ENCODE peak calls at places on chromosomes 4 and X, in four cellular contexts. O is lower lobe of right lung, K is tibial artery, R is fibroblast of pulmonary artery. J is an unnamed sample.

GRCh38 chrX:68896581-68896980 is 67.8 kb downstream of the EFNB1 start:
- DNase-seq in R (no peak), O (no peak), K (no peak), J (no peak)

GRCh38 chr4:112038861-112039260 is 106.4 kb upstream of the FAM241A start:
- DNase-seq in R (peak), O (no peak), K (no peak), J (peak)

GRCh38 chrX:21373637-21374162 is 518 bp upstream of the CNKSR2 start:
- DNase-seq in O (no peak), K (no peak), R (no peak), J (no peak)

GRCh38 chr4:56424697-56425514 is 10.5 kb downstream of the PPAT start:
- DNase-seq in O (no peak), R (peak), K (no peak), J (peak)

GRCh38 chr4:186104895-186105720 is 604 bp downstream of the FAM149A start:
- DNase-seq in R (no peak), K (no peak), O (peak), J (no peak)

GRCh38 chr4:98467627-98468072 is 190.8 kb downstream of the TSPAN5 start:
- DNase-seq in R (peak), K (peak), O (peak), J (peak)

GRCh38 chrX:20348139-20348538 is 81.4 kb upstream of the RPS6KA3 start:
- DNase-seq in K (no peak), O (no peak), R (no peak), J (no peak)

GRCh38 chr4:37628977-37629609 is 57.1 kb downstream of the RELL1 start:
- DNase-seq in R (peak), O (no peak), K (peak), J (peak)

GRCh38 chr4:186651624-186652023 is 72.0 kb downstream of the FAT1 start:
- DNase-seq in R (peak), K (peak), O (no peak), J (peak)

GRCh38 chrX:107573016-107573415 is 55.3 kb upstream of the PRPS1 start:
- DNase-seq in K (no peak), R (no peak), O (no peak), J (no peak)

GRCh38 chrX:142251665-142252064 is 46.6 kb upstream of the MAGEC2 start:
- DNase-seq in K (no peak), R (no peak), O (no peak), J (peak)

GRCh38 chr4:84031401-84031800 is 467.7 kb downstream of the NKX6-1 start:
- DNase-seq in R (no peak), O (no peak), K (no peak), J (no peak)
- H3K4me3 ChIP-seq in R (no peak), O (no peak), K (no peak), J (no peak)

GRCh38 chrX:145410622-145411021 is 163.3 kb downstream of the SPANXN1 start:
- DNase-seq in R (no peak), O (no peak), K (no peak), J (no peak)

GRCh38 chrX:145405012-145405411 is 157.7 kb downstream of the SPANXN1 start:
- DNase-seq in R (peak), O (no peak), K (no peak), J (peak)
- TF ChIP-seq CTCF in R (peak), O (peak), K (no peak), J (peak)

GRCh38 chr4:73311428-73311827 is 52.8 kb upstream of the ANKRD17 start:
- DNase-seq in R (peak), K (no peak), O (no peak), J (peak)
- H3K4me3 ChIP-seq in R (no peak), K (no peak), O (no peak), J (no peak)

GRCh38 chr4:13933163-13933562 is 305.6 kb upstream of the BOD1L1 start:
- DNase-seq in K (no peak), R (peak), O (no peak), J (no peak)
- TF ChIP-seq CTCF in K (no peak), R (peak), O (no peak), J (no peak)

DNA sequence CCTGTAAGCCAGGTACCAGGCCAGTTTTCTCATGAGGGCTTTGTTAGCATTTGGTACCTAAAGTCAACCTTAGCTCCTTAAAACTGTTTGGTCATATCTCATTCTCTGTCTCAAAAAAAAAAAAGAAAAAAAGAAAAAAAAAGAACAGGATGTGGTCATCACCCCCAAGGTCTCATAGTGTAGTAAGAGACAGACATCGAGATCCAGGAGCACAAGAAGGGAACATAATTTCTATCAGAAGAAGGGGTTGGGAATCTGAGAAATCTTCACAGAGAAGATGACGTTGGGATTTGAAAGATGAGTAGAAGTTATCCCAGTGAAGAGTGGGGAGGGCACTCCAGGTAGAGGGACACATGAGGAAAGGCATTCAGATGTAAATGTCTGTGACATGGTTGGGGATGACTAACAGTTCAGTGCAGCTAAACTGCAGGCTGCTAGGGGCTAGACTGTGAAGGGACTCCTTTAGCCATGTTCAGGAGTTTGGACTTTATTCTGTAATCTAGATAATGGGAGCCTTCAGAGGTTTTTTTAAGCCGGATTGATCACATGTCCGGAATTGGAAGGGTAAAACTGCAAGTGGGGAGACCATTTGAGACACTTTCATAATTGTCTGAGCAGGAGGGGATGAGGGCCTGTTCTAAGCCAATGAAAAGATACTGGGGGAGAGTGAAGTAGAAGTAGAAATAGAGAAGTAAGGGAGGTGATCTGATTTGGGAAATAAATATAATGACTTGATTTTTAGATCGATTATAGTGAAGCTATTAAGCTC is 26.9 kb upstream of the GJB1 start:
- DNase-seq in R (no peak), K (no peak), O (no peak), J (no peak)
- H3K4me3 ChIP-seq in R (no peak), K (no peak), O (peak), J (no peak)

DNA sequence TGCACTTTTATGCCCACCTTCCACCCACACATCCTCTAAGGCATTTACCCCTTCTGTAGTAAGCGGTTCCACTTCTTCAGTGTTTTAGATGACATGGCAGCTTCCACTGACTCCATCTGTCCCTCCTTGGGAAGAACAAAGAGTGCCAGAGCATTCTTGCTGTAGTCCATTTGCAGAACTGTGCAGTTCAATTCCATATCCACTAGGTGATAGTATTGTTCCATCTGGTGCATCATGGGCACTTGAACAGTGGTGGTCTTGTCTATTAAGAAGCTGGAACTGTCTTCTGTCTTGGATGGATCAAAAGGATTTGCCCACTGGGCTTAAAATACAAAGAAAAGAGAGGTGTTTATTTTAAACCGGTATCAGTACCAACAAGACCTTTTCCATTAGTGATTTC is 3.5 kb downstream of the SERPINA7 start:
- DNase-seq in O (no peak), K (no peak), R (peak), J (peak)
- TF ChIP-seq CTCF in O (no peak), K (no peak), R (peak), J (peak)

GRCh38 chrX:38806875-38807601 is 5.8 kb downstream of the MID1IP1 start:
- DNase-seq in R (no peak), K (no peak), O (no peak), J (no peak)
- H3K4me3 ChIP-seq in R (peak), K (no peak), O (peak), J (no peak)

DNA sequence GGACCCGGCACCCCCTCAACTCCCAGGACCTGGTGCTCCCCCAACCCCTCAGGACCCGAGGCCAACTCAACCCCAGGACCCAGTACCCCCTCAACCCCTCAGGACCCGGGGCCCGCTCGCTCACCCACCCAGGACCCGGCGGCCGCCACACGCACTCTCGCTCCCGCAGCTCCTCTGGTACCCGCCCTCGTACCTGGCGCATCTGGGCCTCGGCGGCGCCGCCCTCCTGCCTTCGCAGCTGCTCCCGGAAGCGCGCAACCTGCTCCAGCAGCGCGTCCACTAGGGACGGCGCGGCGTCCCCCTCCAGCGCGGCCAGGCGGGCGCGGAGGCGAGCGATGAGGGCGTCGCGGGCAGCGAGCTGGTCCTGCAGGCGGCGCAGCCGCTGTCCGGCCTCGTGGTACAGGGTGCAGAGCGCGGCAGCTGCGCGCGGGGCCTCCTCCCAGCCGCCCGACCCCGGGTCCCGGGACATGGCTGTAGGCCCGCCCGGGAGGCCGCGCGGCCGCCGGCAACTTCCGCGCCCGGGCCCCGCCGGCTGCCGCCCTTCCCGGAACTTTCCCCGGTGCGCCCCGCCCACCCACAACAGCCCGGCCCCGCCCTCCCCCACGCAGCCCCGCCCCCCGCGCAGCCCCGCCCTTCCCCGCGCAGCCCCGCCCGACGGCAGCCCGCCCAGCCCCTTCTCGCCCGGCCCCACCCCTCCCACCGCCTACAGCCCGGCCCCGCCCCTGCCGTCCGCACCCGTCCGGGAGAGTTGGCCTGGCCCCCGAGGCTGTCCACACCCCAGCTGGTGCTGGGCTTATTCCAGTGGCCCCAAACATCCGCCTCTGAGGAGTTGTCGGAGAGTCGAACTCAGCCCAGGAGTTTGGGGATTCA is at the start of gene TNIP2:
- DNase-seq in R (peak), O (peak), K (peak), J (peak)
- TF ChIP-seq CTCF in R (peak), O (peak), K (peak), J (no peak)

GRCh38 chr4:106614446-106614845 is 245.9 kb upstream of the GIMD1 start:
- DNase-seq in R (no peak), K (no peak), O (no peak), J (peak)
- H3K4me3 ChIP-seq in R (no peak), K (no peak), O (no peak), J (no peak)

DNA sequence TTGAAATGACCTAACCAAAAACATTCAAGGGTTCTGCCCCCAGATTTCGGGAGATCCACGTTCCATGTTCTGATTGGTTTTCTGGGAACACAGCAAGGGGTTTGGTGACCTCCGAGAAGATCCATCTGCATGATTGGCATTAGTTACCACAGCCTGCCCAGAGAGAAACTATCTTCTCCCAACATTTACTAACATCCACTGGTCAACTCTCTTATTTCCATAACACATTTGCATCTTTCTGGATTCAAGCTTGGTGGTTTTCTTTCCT is 15.6 kb downstream of the SHOX start:
- DNase-seq in R (no peak), O (no peak), K (no peak), J (no peak)
- TF ChIP-seq CTCF in R (no peak), O (no peak), K (no peak), J (no peak)

J was measured in epithelial cell of esophagus.